ENCODE peak calls at places on chromosomes 3 and 15, in eight cellular contexts. G is Panc1, P is SJSA1, H is psoas muscle, S is right lobe of liver, A is hepatocyte, B is heart right ventricle, M is pancreas. C is an unnamed sample. For H3K9me3 and H3K4me1, the result is how much of the 10 kb centered on the place peaks cover.

GRCh38 chr3:49007771-49008528 is 759 bp downstream of the WDR6 start:
- DNase-seq in G (no peak), P (peak), H (peak), S (peak), A (peak), B (peak), M (peak), C (peak)

GRCh38 chr3:97956051-97956450 is 16.2 kb downstream of the RIOX2 start:
- DNase-seq in G (no peak), P (no peak), H (no peak), S (no peak), A (no peak), B (no peak), M (no peak), C (no peak)

GRCh38 chr3:188246905-188247304 is 92.9 kb downstream of the LPP start:
- DNase-seq in G (no peak), P (no peak), H (no peak), S (no peak), A (no peak), B (no peak), M (no peak), C (no peak)

GRCh38 chr3:69085543-69086132 is 901 bp downstream of the ARL6IP5 start:
- DNase-seq in G (no peak), P (peak), H (peak), S (peak), A (peak), B (peak), M (peak), C (peak)

GRCh38 chr15:53833134-53833624 is 73.7 kb upstream of the WDR72 start:
- DNase-seq in G (no peak), P (peak), H (no peak), S (no peak), A (peak), B (no peak), M (peak), C (no peak)

GRCh38 chr3:87674397-87675161 is 384.2 kb downstream of the CGGBP1 start:
- DNase-seq in G (no peak), P (no peak), H (no peak), S (no peak), A (no peak), B (no peak), M (no peak), C (no peak)

GRCh38 chr3:150905766-150906165 is 527 bp upstream of the MINDY4B start:
- DNase-seq in G (no peak), P (no peak), H (no peak), S (no peak), A (no peak), B (no peak), M (no peak), C (no peak)

GRCh38 chr15:73856458-73857192 is 16.7 kb upstream of the TBC1D21 start:
- DNase-seq in G (no peak), P (no peak), H (peak), S (no peak), A (no peak), B (peak), M (no peak), C (no peak)

GRCh38 chr15:63905131-63905530 is 71.4 kb upstream of the HERC1 start:
- DNase-seq in G (no peak), P (no peak), H (no peak), S (peak), A (no peak), B (no peak), M (no peak), C (no peak)

GRCh38 chr3:48018841-48019240 is 2.6 kb upstream of the MAP4 start:
- DNase-seq in G (no peak), P (peak), H (peak), S (no peak), A (peak), B (no peak), M (no peak), C (no peak)

GRCh38 chr3:139281512-139282196 is 62.2 kb upstream of the MRPS22 start:
- DNase-seq in G (no peak), P (no peak), H (peak), S (no peak), A (no peak), B (no peak), M (no peak), C (no peak)

GRCh38 chr15:35674873-35675781 is 129.2 kb upstream of the DPH6 start:
- DNase-seq in G (no peak), P (no peak), H (no peak), S (no peak), A (peak), B (no peak), M (no peak), C (no peak)

GRCh38 chr3:126349071-126349470 is 8.1 kb downstream of the KLF15 start:
- DNase-seq in G (no peak), P (no peak), H (peak), S (peak), A (no peak), B (no peak), M (no peak), C (no peak)

GRCh38 chr3:134651347-134652041 is 672 bp upstream of the KY start:
- DNase-seq in G (no peak), P (no peak), H (peak), S (no peak), A (peak), B (peak), M (peak), C (no peak)

GRCh38 chr15:49813615-49814014 is 192.8 kb downstream of the DTWD1 start:
- DNase-seq in G (no peak), P (no peak), H (no peak), S (no peak), A (no peak), B (no peak), M (no peak), C (no peak)

GRCh38 chr15:67559158-67559557 is 16.7 kb downstream of the MAP2K5 start:
- DNase-seq in G (no peak), P (no peak), H (no peak), S (no peak), A (no peak), B (no peak), M (no peak), C (no peak)

GRCh38 chr3:152650177-152650576 is 184.8 kb upstream of the P2RY1 start:
- DNase-seq in G (no peak), P (no peak), H (no peak), S (peak), A (no peak), B (no peak), M (peak), C (no peak)

GRCh38 chr3:195697582-195698324 is 23.0 kb upstream of the MUC20 start:
- DNase-seq in G (no peak), P (peak), H (no peak), S (no peak), A (no peak), B (no peak), M (no peak), C (no peak)

GRCh38 chr15:37695719-37696118 is 238.7 kb upstream of the TMCO5A start:
- DNase-seq in G (no peak), P (no peak), H (no peak), S (no peak), A (no peak), B (no peak), M (no peak), C (no peak)

GRCh38 chr15:92831459-92832229 is 68.5 kb upstream of the CHD2 start:
- DNase-seq in G (peak), P (peak), H (peak), S (peak), A (peak), B (peak), M (peak), C (peak)

GRCh38 chr15:70741107-70741511 is 22.2 kb downstream of the UACA start:
- DNase-seq in G (no peak), P (no peak), H (peak), S (peak), A (peak), B (peak), M (peak), C (no peak)

GRCh38 chr3:141202682-141203081 is 28.9 kb upstream of the PXYLP1 start:
- DNase-seq in G (no peak), P (no peak), H (no peak), S (no peak), A (peak), B (no peak), M (no peak), C (no peak)

GRCh38 chr3:174206607-174207192 is 652.4 kb upstream of the NAALADL2 start:
- DNase-seq in G (no peak), P (no peak), H (no peak), S (no peak), A (no peak), B (no peak), M (no peak), C (no peak)

GRCh38 chr3:197231326-197231725 is 67.1 kb downstream of the DLG1 start:
- DNase-seq in G (no peak), P (no peak), H (no peak), S (no peak), A (no peak), B (no peak), M (no peak), C (no peak)

GRCh38 chr15:25177955-25178801 is 223.4 kb downstream of the SNRPN start:
- DNase-seq in G (no peak), P (no peak), H (peak), S (peak), A (peak), B (peak), M (no peak), C (no peak)

GRCh38 chr15:25180606-25181289 is 226.0 kb downstream of the SNRPN start:
- DNase-seq in G (no peak), P (no peak), H (no peak), S (peak), A (no peak), B (peak), M (no peak), C (no peak)

GRCh38 chr15:25176991-25177954 is 222.5 kb downstream of the SNRPN start:
- DNase-seq in G (no peak), P (no peak), H (peak), S (peak), A (peak), B (peak), M (no peak), C (no peak)

GRCh38 chr15:25179673-25180511 is 225.1 kb downstream of the SNRPN start:
- DNase-seq in G (no peak), P (no peak), H (peak), S (peak), A (no peak), B (peak), M (no peak), C (peak)

GRCh38 chr15:25178835-25179672 is 224.3 kb downstream of the SNRPN start:
- DNase-seq in G (no peak), P (no peak), H (peak), S (peak), A (no peak), B (peak), M (peak), C (peak)
- H3K9me3 ChIP-seq in G (under half), P (under half), H (under half), S (under half), A (under half), B (under half), M (under half), C (half or more)

GRCh38 chr15:89377042-89377841 is 42.6 kb upstream of the POLG start:
- DNase-seq in G (no peak), P (no peak), H (no peak), S (no peak), A (no peak), B (no peak), M (no peak), C (no peak)

GRCh38 chr15:89375093-89376062 is 40.8 kb upstream of the POLG start:
- DNase-seq in G (no peak), P (no peak), H (no peak), S (no peak), A (no peak), B (no peak), M (no peak), C (no peak)

GRCh38 chr15:89376441-89376840 is 41.8 kb upstream of the POLG start:
- DNase-seq in G (no peak), P (no peak), H (no peak), S (no peak), A (no peak), B (no peak), M (no peak), C (no peak)

GRCh38 chr15:89372069-89373033 is 37.7 kb upstream of the POLG start:
- DNase-seq in G (no peak), P (no peak), H (no peak), S (no peak), A (no peak), B (no peak), M (no peak), C (no peak)

GRCh38 chr15:89374116-89375004 is 39.7 kb upstream of the POLG start:
- DNase-seq in G (no peak), P (no peak), H (no peak), S (no peak), A (no peak), B (no peak), M (no peak), C (no peak)
- H3K4me1 ChIP-seq in G (under half), P (under half), H (under half), S (under half), A (under half), B (under half), M (under half), C (under half)

GRCh38 chr15:25070357-25070963 is 115.7 kb downstream of the SNRPN start:
- DNase-seq in G (no peak), P (no peak), H (no peak), S (peak), A (no peak), B (no peak), M (no peak), C (no peak)

GRCh38 chr15:25068696-25069095 is 113.9 kb downstream of the SNRPN start:
- DNase-seq in G (no peak), P (no peak), H (no peak), S (peak), A (no peak), B (no peak), M (no peak), C (no peak)

GRCh38 chr15:25067725-25068309 is 113.0 kb downstream of the SNRPN start:
- DNase-seq in G (no peak), P (no peak), H (no peak), S (peak), A (no peak), B (no peak), M (no peak), C (no peak)

GRCh38 chr15:25072857-25073476 is 118.2 kb downstream of the SNRPN start:
- DNase-seq in G (no peak), P (no peak), H (no peak), S (peak), A (no peak), B (no peak), M (no peak), C (no peak)
- H3K9me3 ChIP-seq in G (half or more), P (half or more), H (half or more), S (under half), A (half or more), B (half or more), M (half or more), C (half or more)

GRCh38 chr3:36969540-36970432 is 23.1 kb downstream of the EPM2AIP1 start:
- DNase-seq in G (no peak), P (no peak), H (no peak), S (no peak), A (peak), B (no peak), M (peak), C (no peak)
- H3K4me1 ChIP-seq in G (under half), P (under half), H (under half), S (under half), A (under half), B (under half), M (under half), C (under half)

DNA sequence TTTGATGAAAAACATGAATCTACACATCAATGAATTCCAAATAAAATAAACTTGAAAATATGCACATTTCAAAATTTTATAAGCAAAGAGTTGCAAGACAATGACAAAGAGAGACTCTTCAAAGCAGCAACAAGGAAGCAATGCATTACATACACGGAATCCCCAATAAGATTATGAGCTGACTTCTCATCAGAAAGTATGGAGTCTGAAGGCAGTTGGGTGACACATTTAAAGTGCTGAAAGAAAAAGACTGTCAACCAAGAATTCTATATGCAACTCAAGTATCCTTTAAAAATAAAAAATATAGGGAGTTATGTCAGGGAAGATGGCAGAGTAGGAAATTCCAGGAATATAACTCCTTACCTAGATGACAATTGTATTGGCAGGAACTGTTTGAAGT is 46.5 kb upstream of the PRSS50 start:
- DNase-seq in G (no peak), P (no peak), H (no peak), S (no peak), A (no peak), B (no peak), M (no peak), C (no peak)
- H3K9me3 ChIP-seq in G (under half), P (under half), H (under half), S (under half), A (under half), B (under half), M (under half), C (under half)

GRCh38 chr3:108036401-108036800 is 54.4 kb downstream of the CD47 start:
- DNase-seq in G (no peak), P (no peak), H (no peak), S (no peak), A (no peak), B (no peak), M (no peak), C (no peak)
- H3K4me1 ChIP-seq in G (under half), P (under half), H (under half), S (under half), A (under half), B (under half), M (under half), C (under half)

GRCh38 chr3:7876741-7877297 is 624.8 kb upstream of the LMCD1 start:
- DNase-seq in G (no peak), P (no peak), H (no peak), S (no peak), A (no peak), B (no peak), M (no peak), C (no peak)
- H3K9me3 ChIP-seq in G (under half), P (under half), H (under half), S (under half), A (under half), B (under half), M (under half), C (under half)

GRCh38 chr15:40340038-40340739 is 550 bp downstream of the CCDC9B start:
- DNase-seq in G (no peak), P (peak), H (peak), S (no peak), A (peak), B (peak), M (peak), C (peak)
- H3K4me1 ChIP-seq in G (half or more), P (half or more), H (half or more), S (under half), A (under half), B (half or more), M (under half), C (half or more)

DNA sequence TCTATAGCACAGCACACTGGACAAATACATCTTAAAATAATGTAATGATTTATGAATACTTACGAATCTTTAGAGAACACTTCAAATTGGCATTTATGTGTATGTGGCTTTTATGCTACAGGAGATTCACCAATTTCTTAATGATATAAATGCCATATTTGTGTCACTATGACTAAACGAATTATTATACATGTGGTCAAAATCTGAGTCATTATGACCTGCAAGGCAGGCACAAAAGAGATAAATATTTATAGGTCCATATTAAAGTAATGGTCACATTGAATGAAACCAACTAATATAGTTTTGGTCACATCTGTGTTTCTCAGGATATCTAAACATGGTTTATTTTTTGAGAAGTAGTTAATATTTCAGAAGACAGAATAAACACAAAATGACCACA is 232.3 kb upstream of the SEMA6D start:
- DNase-seq in G (no peak), P (no peak), H (no peak), S (no peak), A (no peak), B (no peak), M (no peak), C (no peak)
- H3K9me3 ChIP-seq in G (under half), P (under half), H (under half), S (under half), A (under half), B (under half), M (under half), C (under half)

C was measured in mucosa of descending colon.